ENCODE peak calls at places on chromosomes 12 and 14, in seven cellular contexts. C is Panc1, P is HCT116, O is HepG2, D is K562, K is GM12878, T is H1. V is an unnamed sample.

GRCh38 chr12:111215891-111216290 is 153.0 kb downstream of the PHETA1 start:
- DNase-seq in C (no peak), P (no peak), O (no peak), D (no peak), K (no peak), T (no peak), V (no peak)

GRCh38 chr12:121791671-121792496 is 1.6 kb downstream of the RHOF start:
- DNase-seq in C (no peak), P (no peak), O (peak), D (no peak), K (no peak), T (no peak), V (no peak)

GRCh38 chr14:77222546-77223225 is 41.1 kb downstream of the TMEM63C start:
- DNase-seq in C (no peak), P (no peak), O (no peak), D (no peak), K (no peak), T (peak), V (no peak)

GRCh38 chr14:89429206-89430091 is 12.4 kb upstream of the FOXN3 start:
- DNase-seq in C (no peak), P (no peak), O (no peak), D (no peak), K (no peak), T (no peak), V (peak)

GRCh38 chr12:87381747-87382146 is 647.5 kb downstream of the C12orf50 start:
- DNase-seq in C (no peak), P (no peak), O (no peak), D (no peak), K (no peak), T (no peak), V (no peak)

GRCh38 chr12:47814539-47815170 is 5.0 kb downstream of the HDAC7 start:
- DNase-seq in C (no peak), P (no peak), O (no peak), D (no peak), K (no peak), T (no peak), V (no peak)

GRCh38 chr14:87712386-87713113 is 280.4 kb downstream of the GALC start:
- DNase-seq in C (no peak), P (no peak), O (no peak), D (no peak), K (no peak), T (no peak), V (no peak)

GRCh38 chr14:58805605-58806358 is 168.0 kb downstream of the DACT1 start:
- DNase-seq in C (no peak), P (no peak), O (no peak), D (no peak), K (no peak), T (no peak), V (no peak)

DNA sequence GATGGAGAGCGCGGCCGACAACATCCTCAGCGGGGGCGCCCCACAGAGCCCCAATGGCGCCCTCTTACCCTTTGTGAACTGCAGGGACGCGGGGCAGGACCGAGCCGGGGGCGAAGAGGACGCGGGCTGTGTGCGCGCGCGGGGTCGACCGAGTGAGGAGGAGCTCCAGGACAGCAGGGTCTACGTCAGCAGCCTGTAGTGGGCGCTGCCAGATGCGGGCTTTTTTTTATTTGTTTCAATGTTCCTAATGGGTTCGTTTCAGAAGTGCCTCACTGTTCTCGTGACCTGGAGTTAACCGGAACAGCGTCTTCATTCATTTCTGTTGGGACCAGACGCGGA is 103.8 kb upstream of the FKBP4 start:
- DNase-seq in C (no peak), P (no peak), O (no peak), D (no peak), K (no peak), T (no peak), V (no peak)
- TF ChIP-seq POLR2AphosphoS5 in C (no peak), P (no peak), O (no peak), D (no peak), K (no peak), T (no peak), V (no peak)

GRCh38 chr12:105382771-105383632 is 52.5 kb downstream of the C12orf75 start:
- DNase-seq in C (peak), P (peak), O (peak), D (peak), K (peak), T (no peak), V (peak)
- TF ChIP-seq SIN3A in C (no peak), P (no peak), O (no peak), D (no peak), K (no peak), T (no peak), V (no peak)

GRCh38 chr14:21097616-21098133 is 780 bp downstream of the ZNF219 start:
- DNase-seq in C (no peak), P (no peak), O (no peak), D (no peak), K (no peak), T (no peak), V (no peak)

GRCh38 chr14:21098892-21099595 is 589 bp upstream of the ZNF219 start:
- DNase-seq in C (no peak), P (no peak), O (no peak), D (no peak), K (no peak), T (no peak), V (peak)

GRCh38 chr14:21099596-21099985 is 1.1 kb upstream of the ZNF219 start:
- DNase-seq in C (no peak), P (no peak), O (no peak), D (no peak), K (no peak), T (no peak), V (no peak)

GRCh38 chr14:21096889-21097615 is 1.4 kb downstream of the ZNF219 start:
- DNase-seq in C (no peak), P (no peak), O (no peak), D (no peak), K (no peak), T (no peak), V (peak)

DNA sequence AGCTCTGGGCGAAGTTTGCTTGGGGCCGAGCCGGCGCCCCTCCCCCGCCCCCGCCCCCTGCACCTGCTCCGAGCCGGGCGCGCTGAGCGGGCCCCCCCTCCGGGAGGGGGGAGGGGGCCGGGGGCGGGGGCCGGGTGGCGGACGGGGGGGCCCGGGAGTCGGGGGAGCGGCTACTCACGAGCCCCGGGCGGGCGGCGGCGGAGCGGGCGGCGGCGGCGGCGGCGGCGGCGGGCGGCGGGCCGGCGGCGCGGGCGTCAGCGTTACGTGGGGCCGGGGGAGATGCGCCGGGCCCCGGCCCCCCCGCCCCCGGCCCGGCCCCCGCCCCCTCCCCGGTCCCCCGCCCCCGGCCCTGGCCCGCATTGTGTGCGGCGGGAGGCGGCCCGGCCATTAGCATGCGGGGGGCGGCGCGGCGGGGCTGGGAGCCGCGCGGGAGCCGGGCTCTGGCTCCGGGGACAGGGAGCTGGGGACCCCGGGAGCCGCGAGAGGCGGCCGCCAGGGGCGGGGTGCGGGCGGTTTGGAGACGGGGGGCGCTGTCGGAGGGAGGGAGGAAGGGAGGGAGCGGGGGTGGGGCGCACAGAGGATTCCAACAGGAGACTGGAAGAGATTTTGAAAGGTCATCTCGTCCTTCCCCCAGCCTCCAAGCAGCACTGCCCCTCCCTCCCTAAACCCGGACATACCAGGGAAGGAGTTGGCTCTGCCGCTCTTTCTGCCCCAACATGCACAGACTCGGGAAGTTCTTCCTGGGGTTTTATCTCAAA is at the start of gene ZNF219:
- DNase-seq in C (no peak), P (no peak), O (peak), D (peak), K (no peak), T (peak), V (peak)
- TF ChIP-seq POLR2AphosphoS5 in C (no peak), P (no peak), O (peak), D (no peak), K (no peak), T (no peak), V (peak)

GRCh38 chr14:63878052-63878451 is 25.2 kb downstream of the SYNE2 start:
- DNase-seq in C (no peak), P (no peak), O (no peak), D (no peak), K (no peak), T (no peak), V (no peak)
- TF ChIP-seq SIN3A in C (no peak), P (no peak), O (no peak), D (no peak), K (no peak), T (no peak), V (no peak)

DNA sequence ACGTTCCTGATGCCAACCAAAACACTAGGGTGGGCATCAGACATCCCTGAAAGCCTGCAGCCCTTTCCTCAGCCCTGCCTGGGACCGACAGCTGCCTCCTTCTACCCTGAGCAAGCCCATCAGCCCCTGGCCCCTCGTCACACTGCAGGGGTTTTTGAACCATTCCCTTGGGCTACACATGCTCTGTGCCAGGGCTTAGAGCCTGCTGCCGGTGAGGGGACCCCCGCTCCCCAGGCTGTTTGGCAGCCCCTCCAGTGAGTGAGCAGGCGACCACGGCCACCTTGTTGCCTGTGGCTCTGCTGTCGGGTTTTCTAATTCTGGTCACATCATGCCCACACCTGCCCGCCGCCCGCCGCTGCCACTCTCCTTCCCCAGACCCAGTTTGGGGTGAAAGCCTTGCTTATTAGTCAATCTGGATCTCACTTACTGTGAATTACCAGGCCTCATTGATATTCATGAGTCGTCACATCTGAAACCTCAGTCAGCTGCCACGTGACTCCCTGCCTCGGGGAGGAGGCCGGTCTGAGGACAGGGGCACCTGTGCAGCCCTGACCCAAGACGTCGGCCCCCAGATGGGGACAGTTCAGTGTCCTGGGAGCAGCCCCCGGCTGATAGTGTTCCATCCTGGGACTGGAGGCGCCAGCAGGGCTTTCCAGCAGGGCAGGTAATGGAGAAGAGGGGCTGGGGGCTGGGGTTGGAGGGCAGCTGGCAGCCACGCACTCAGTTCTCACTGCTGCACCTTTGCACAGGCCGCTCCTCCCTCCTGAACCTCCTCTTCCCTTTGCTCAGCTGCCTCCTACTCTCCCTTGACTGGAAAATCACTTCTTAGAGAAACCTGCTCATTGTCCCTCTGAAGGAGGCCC is 162.9 kb downstream of the RBM19 start:
- DNase-seq in C (no peak), P (no peak), O (no peak), D (no peak), K (no peak), T (no peak), V (no peak)
- TF ChIP-seq POLR2AphosphoS5 in C (no peak), P (no peak), O (no peak), D (no peak), K (no peak), T (no peak), V (no peak)

DNA sequence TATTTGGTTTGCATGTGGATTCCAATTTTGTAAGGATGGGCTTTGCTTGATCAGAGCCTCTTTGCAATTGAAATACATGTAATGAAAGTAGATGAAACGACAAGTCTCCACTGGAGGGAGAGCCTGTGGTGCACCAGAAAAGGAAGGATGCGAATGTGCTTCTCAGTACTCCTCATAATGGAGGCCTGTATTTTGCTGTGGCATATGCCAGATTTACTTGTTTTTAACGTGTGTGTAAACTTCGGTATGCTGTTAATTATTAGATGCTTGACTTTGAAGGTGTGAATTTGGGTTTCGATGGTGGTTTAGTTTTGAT is 2.8 kb downstream of the DYRK2 start:
- DNase-seq in C (no peak), P (no peak), O (peak), D (no peak), K (no peak), T (no peak), V (peak)
- TF ChIP-seq SIN3A in C (no peak), P (no peak), O (no peak), D (no peak), K (no peak), T (no peak), V (no peak)

DNA sequence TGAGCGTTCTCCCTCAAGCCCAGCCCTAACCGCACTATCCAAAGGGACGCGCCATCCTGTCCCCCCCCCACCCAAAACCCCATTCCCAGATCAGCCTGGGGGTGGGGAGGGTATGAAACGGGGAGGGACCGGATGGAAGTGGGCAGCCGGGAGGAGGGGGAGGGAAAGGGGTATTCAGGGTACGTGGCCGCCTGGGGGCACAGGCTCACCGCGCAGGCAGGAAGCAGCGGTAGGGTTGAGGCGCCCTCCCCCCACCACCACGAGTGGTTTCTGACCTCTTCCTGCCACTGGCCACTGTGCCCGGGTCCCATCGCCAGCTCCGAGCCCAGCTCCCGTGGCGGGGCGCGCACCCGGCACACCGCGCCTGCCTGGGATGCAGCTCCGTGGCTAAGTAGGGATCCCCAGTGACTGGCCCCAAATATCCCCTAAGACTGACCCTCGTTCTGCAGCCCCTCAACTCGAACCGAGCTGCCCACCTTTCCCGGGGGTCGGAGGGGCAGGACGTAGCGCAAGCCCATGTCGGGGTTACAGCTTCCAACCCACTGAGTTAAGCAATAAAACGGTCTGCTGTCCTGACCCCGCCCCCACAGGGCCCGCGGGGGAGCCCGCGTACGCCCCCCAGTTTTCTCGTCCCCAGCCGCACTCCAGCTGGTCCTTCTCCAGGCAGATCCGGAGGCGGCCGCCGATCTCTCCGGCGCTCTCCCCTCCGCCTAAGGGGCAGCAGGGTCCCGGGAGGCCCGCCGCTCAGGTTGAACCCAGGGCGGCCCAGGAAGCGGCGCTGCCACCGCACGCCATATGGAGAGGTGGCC is 1.2 kb downstream of the ACTN1 start:
- DNase-seq in C (no peak), P (no peak), O (no peak), D (peak), K (no peak), T (no peak), V (peak)
- TF ChIP-seq POLR2AphosphoS5 in C (peak), P (peak), O (peak), D (no peak), K (no peak), T (peak), V (peak)

GRCh38 chr12:103548622-103549601 is 38.2 kb upstream of the STAB2 start:
- DNase-seq in C (peak), P (peak), O (peak), D (peak), K (peak), T (no peak), V (peak)
- TF ChIP-seq SIN3A in C (no peak), P (no peak), O (no peak), D (no peak), K (no peak), T (peak), V (no peak)

GRCh38 chr12:105092336-105092735 is 8.1 kb upstream of the ALDH1L2 start:
- DNase-seq in C (no peak), P (no peak), O (no peak), D (no peak), K (no peak), T (peak), V (no peak)
- TF ChIP-seq POLR2AphosphoS5 in C (no peak), P (no peak), O (no peak), D (no peak), K (no peak), T (peak), V (no peak)

V was measured in SK-N-SH.